ENCODE peak calls at places on chromosomes 7 and 10, in five cellular contexts. One of them, this sample, is unnamed.
A peak's percentile ranks its signal among the peaks of the same experiment; 100 is the strongest.

GRCh38 chr10:127977368-127978009 is 70.6 kb downstream of the PTPRE start:
- DNase-seq in ovary: peak; percentile 50
- DNase-seq in breast epithelium: no peak
- DNase-seq in heart left ventricle: peak; percentile 93
- DNase-seq in tibial nerve: peak; percentile 35
- DNase-seq in this sample: no peak

GRCh38 chr7:80095545-80095944 is 39.1 kb upstream of the GNAI1 start:
- DNase-seq in ovary: no peak
- DNase-seq in breast epithelium: no peak
- DNase-seq in heart left ventricle: no peak
- DNase-seq in tibial nerve: no peak
- DNase-seq in this sample: peak; percentile 10

GRCh38 chr7:157464111-157464970 is 127.5 kb downstream of the DNAJB6 start:
- DNase-seq in ovary: no peak
- DNase-seq in breast epithelium: no peak
- DNase-seq in heart left ventricle: no peak
- DNase-seq in tibial nerve: no peak
- DNase-seq in this sample: no peak

GRCh38 chr7:42611529-42611928 is 300.3 kb downstream of the C7orf25 start:
- DNase-seq in ovary: no peak
- DNase-seq in breast epithelium: no peak
- DNase-seq in heart left ventricle: no peak
- DNase-seq in tibial nerve: no peak
- DNase-seq in this sample: no peak

GRCh38 chr10:72081210-72081609 is 7.1 kb downstream of the SPOCK2 start:
- DNase-seq in ovary: no peak
- DNase-seq in breast epithelium: no peak
- DNase-seq in heart left ventricle: no peak
- DNase-seq in tibial nerve: no peak
- DNase-seq in this sample: no peak

GRCh38 chr10:35735412-35735811 is 93.3 kb upstream of the FZD8 start:
- DNase-seq in ovary: no peak
- DNase-seq in breast epithelium: no peak
- DNase-seq in heart left ventricle: no peak
- DNase-seq in tibial nerve: no peak
- DNase-seq in this sample: no peak

GRCh38 chr7:512541-513311 is 6.9 kb downstream of the PDGFA start:
- DNase-seq in ovary: no peak
- DNase-seq in breast epithelium: peak; percentile 69
- DNase-seq in heart left ventricle: peak; percentile 52
- DNase-seq in tibial nerve: no peak
- DNase-seq in this sample: no peak

GRCh38 chr7:42913591-42913990 is 1.7 kb upstream of the C7orf25 start:
- DNase-seq in ovary: no peak
- DNase-seq in breast epithelium: no peak
- DNase-seq in heart left ventricle: no peak
- DNase-seq in tibial nerve: no peak
- DNase-seq in this sample: peak; percentile 16

GRCh38 chr10:30719832-30720231 is 90.3 kb upstream of the LYZL2 start:
- DNase-seq in ovary: no peak
- DNase-seq in breast epithelium: no peak
- DNase-seq in heart left ventricle: no peak
- DNase-seq in tibial nerve: no peak
- DNase-seq in this sample: no peak

GRCh38 chr7:66804001-66804400 is 63.5 kb downstream of the RABGEF1 start:
- DNase-seq in ovary: no peak
- DNase-seq in breast epithelium: no peak
- DNase-seq in heart left ventricle: no peak
- DNase-seq in tibial nerve: no peak
- DNase-seq in this sample: no peak

GRCh38 chr7:22720791-22721786 is 5.9 kb upstream of the IL6 start:
- DNase-seq in ovary: no peak
- DNase-seq in breast epithelium: no peak
- DNase-seq in heart left ventricle: no peak
- DNase-seq in tibial nerve: no peak
- DNase-seq in this sample: no peak

GRCh38 chr7:55533050-55533728 is 39.1 kb downstream of the VOPP1 start:
- DNase-seq in ovary: no peak
- DNase-seq in breast epithelium: no peak
- DNase-seq in heart left ventricle: no peak
- DNase-seq in tibial nerve: no peak
- DNase-seq in this sample: no peak

GRCh38 chr7:105612806-105613205 is 31.5 kb upstream of the EFCAB10 start:
- DNase-seq in ovary: no peak
- DNase-seq in breast epithelium: no peak
- DNase-seq in heart left ventricle: no peak
- DNase-seq in tibial nerve: no peak
- DNase-seq in this sample: no peak

GRCh38 chr10:100362570-100363496 is 15.8 kb downstream of the SCD start:
- DNase-seq in ovary: no peak
- DNase-seq in breast epithelium: no peak
- DNase-seq in heart left ventricle: no peak
- DNase-seq in tibial nerve: no peak
- DNase-seq in this sample: no peak

GRCh38 chr10:124093076-124093773 is at the start of gene CHST15:
- DNase-seq in ovary: peak; percentile 74
- DNase-seq in breast epithelium: peak; percentile 53
- DNase-seq in heart left ventricle: peak; percentile 50
- DNase-seq in tibial nerve: no peak
- DNase-seq in this sample: no peak

GRCh38 chr10:62048919-62049636 is 147.6 kb downstream of the ARID5B start:
- DNase-seq in ovary: peak; percentile 92
- DNase-seq in breast epithelium: peak; percentile 91
- DNase-seq in heart left ventricle: peak; percentile 94
- DNase-seq in tibial nerve: peak; percentile 85
- DNase-seq in this sample: no peak

GRCh38 chr10:61286695-61287094 is 166.5 kb downstream of the TMEM26 start:
- DNase-seq in ovary: no peak
- DNase-seq in breast epithelium: no peak
- DNase-seq in heart left ventricle: no peak
- DNase-seq in tibial nerve: no peak
- DNase-seq in this sample: no peak

GRCh38 chr7:109984726-109985125 is 1106.2 kb upstream of the LRRN3 start:
- DNase-seq in ovary: no peak
- DNase-seq in breast epithelium: no peak
- DNase-seq in heart left ventricle: no peak
- DNase-seq in tibial nerve: no peak
- DNase-seq in this sample: no peak

GRCh38 chr10:122229678-122230077 is 41.4 kb upstream of the BTBD16 start:
- DNase-seq in ovary: no peak
- DNase-seq in breast epithelium: no peak
- DNase-seq in heart left ventricle: no peak
- DNase-seq in tibial nerve: no peak
- DNase-seq in this sample: no peak

GRCh38 chr10:103759100-103759781 is 96.1 kb downstream of the SH3PXD2A start:
- DNase-seq in ovary: no peak
- DNase-seq in breast epithelium: no peak
- DNase-seq in heart left ventricle: peak; percentile 80
- DNase-seq in tibial nerve: no peak
- DNase-seq in this sample: no peak

GRCh38 chr7:108363659-108364058 is 92.6 kb downstream of the NRCAM start:
- DNase-seq in ovary: no peak
- DNase-seq in breast epithelium: no peak
- DNase-seq in heart left ventricle: no peak
- DNase-seq in tibial nerve: no peak
- DNase-seq in this sample: no peak

GRCh38 chr7:3439333-3440030 is 138.4 kb downstream of the SDK1 start:
- DNase-seq in ovary: no peak
- DNase-seq in breast epithelium: no peak
- DNase-seq in heart left ventricle: no peak
- DNase-seq in tibial nerve: no peak
- DNase-seq in this sample: no peak

DNA sequence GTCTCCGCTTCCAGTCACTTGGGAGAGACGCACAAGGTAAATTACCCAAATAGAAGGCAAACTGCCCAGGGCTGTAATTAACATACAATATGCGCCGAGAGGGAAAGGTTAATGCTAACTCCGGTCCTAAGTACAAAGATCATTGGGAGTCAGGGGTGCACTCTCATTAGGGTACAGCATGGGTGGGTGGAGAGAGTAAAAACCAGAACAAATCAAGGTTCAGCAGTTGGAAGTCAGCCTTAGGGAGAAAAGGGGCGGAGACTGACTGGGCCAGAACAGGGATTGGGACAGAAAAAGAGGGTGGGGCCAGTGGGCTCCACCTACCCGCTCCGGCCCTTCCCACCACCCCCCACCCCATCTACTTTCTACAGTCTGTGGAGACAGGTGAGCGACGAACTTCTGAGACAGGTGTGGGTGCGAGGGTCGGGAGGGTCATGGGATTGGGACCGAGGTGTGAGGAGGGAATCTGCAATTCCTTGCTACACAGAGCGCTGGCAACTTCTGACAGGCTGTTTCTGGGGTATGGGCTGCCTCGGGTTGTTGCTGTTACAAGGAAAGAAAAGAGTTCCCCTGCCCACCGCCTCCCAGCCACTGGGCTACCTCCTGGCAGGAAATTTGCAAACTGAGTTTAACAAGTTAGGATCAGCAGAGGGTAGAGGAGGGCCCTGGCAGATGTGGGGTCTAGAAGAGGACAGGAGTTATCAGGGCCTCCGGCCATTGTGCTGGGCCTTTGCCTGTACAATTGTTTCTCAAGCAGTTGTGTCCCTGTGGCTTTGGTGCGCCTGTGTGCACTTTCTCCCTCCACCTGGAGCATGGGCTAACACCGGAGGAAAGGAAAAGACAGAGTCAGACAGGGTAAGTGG is at the start of gene TMEM139:
- DNase-seq in ovary: no peak
- DNase-seq in breast epithelium: peak; percentile 86
- DNase-seq in heart left ventricle: peak; percentile 45
- DNase-seq in tibial nerve: no peak
- DNase-seq in this sample: no peak
- TF ChIP-seq POLR2A in ovary: no peak
- TF ChIP-seq POLR2A in breast epithelium: peak; percentile 26
- TF ChIP-seq POLR2A in heart left ventricle: no peak
- TF ChIP-seq POLR2A in tibial nerve: peak; percentile 27
- TF ChIP-seq POLR2A in this sample: no peak

GRCh38 chr7:102120666-102121065 is 166.0 kb upstream of the SH2B2 start:
- DNase-seq in ovary: no peak
- DNase-seq in breast epithelium: no peak
- DNase-seq in heart left ventricle: no peak
- DNase-seq in tibial nerve: no peak
- DNase-seq in this sample: no peak
- TF ChIP-seq POLR2A in ovary: no peak
- TF ChIP-seq POLR2A in breast epithelium: no peak
- TF ChIP-seq POLR2A in heart left ventricle: no peak
- TF ChIP-seq POLR2A in tibial nerve: no peak
- TF ChIP-seq POLR2A in this sample: no peak

GRCh38 chr10:17578603-17579002 is 38.6 kb downstream of the HACD1 start:
- DNase-seq in ovary: no peak
- DNase-seq in breast epithelium: no peak
- DNase-seq in heart left ventricle: no peak
- DNase-seq in tibial nerve: no peak
- DNase-seq in this sample: peak; percentile 69
- TF ChIP-seq POLR2A in ovary: no peak
- TF ChIP-seq POLR2A in breast epithelium: no peak
- TF ChIP-seq POLR2A in heart left ventricle: no peak
- TF ChIP-seq POLR2A in tibial nerve: no peak
- TF ChIP-seq POLR2A in this sample: no peak

DNA sequence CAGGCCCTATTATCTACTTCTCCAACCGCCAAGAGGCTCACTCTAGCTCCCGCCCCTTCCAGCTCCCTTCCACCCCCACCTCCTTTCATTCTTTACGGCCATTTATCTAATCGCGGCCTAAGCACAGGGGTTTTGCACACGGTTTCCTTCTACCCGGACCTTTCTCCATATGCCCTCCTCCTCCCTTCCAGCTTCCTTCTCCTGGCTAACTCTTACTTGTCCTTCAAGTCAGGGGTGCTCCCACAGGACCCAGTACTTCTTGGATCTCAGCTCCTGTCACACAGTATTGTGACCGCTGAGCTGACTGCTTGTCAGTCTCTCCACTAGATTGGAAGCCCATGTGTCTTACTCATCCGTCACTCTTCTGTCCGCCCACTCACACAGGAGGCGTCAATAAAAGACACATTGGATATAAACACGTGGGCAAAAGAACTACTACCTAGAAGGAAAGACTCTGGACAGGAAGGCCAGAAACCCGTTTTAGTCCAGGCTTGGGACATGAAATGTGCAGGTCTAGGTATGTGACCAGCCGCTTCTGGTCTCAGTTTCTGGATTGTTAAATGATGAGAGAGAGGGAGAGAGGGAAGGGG is 20.3 kb upstream of the HPS1 start:
- DNase-seq in ovary: no peak
- DNase-seq in breast epithelium: no peak
- DNase-seq in heart left ventricle: no peak
- DNase-seq in tibial nerve: no peak
- DNase-seq in this sample: peak; percentile 89
- TF ChIP-seq POLR2A in ovary: no peak
- TF ChIP-seq POLR2A in breast epithelium: no peak
- TF ChIP-seq POLR2A in heart left ventricle: no peak
- TF ChIP-seq POLR2A in tibial nerve: no peak
- TF ChIP-seq POLR2A in this sample: no peak